ENCODE peak calls at places on chromosomes 16 and 17, in ten cellular contexts. P is skeletal muscle cell; T is lower leg skin; J is activated T-cell treated with anti-CD3 and anti-CD28 coated beads, Interleukin-2, amount 50 U/mL, for 72 hours; X is adrenal gland; A is GM18507; K is prostate gland; R is mesenchymal stem cell; D is GM04504; N is CD8-positive, alpha-beta T cell. F is an unnamed sample.

GRCh38 chr17:74757502-74757901 is 9.1 kb downstream of the NHERF1 start:
- DNase-seq in A (no peak), N (no peak), P (no peak), R (no peak), D (no peak), T (no peak), J (no peak), X (peak; percentile 76), K (peak; percentile 51), F (peak; percentile 41)

GRCh38 chr17:77383613-77384608 is 243.1 kb downstream of the SEC14L1 start:
- DNase-seq in P (no peak), X (peak; percentile 96), D (no peak), N (no peak), K (peak; percentile 46), T (no peak), J (no peak), R (no peak), A (no peak), F (no peak)

GRCh38 chr17:66602659-66603363 is 232.1 kb upstream of the CACNG5 start:
- DNase-seq in A (no peak), N (no peak), R (peak; percentile 52), P (no peak), K (no peak), T (no peak), D (no peak), X (no peak), J (no peak), F (no peak)

GRCh38 chr17:13031718-13032350 is 14.0 kb upstream of the ELAC2 start:
- DNase-seq in A (peak; percentile 37), R (peak; percentile 48), P (no peak), T (peak; percentile 87), K (no peak), N (peak; percentile 13), J (peak; percentile 44), D (no peak), X (peak; percentile 67), F (peak; percentile 36)

GRCh38 chr17:44501866-44502265 is 1.3 kb downstream of the GPATCH8 start:
- DNase-seq in J (no peak), T (peak; percentile 42), D (no peak), A (no peak), K (no peak), N (no peak), X (peak; percentile 13), R (peak; percentile 40), P (no peak), F (no peak)

GRCh38 chr16:27235938-27236245 is 32.6 kb downstream of the KDM8 start:
- DNase-seq in X (no peak), T (no peak), A (no peak), R (no peak), J (peak; percentile 43), K (no peak), P (no peak), N (no peak), D (no peak), F (no peak)

GRCh38 chr17:76063880-76064546 is 8.3 kb downstream of the SRP68 start:
- DNase-seq in X (no peak), A (no peak), T (no peak), R (no peak), K (no peak), J (peak; percentile 58), N (no peak), P (no peak), D (no peak), F (no peak)

GRCh38 chr16:871562-872330 is 71.2 kb upstream of the GNG13 start:
- DNase-seq in X (no peak), R (no peak), P (no peak), T (no peak), J (no peak), N (no peak), D (no peak), A (no peak), K (no peak), F (no peak)

GRCh38 chr16:2857451-2858244 is at the start of gene PRSS22:
- DNase-seq in K (peak; percentile 74), R (peak; percentile 27), P (no peak), A (no peak), D (no peak), N (no peak), J (no peak), X (no peak), T (no peak), F (peak; percentile 75)

GRCh38 chr16:56120447-56121155 is 70.7 kb upstream of the GNAO1 start:
- DNase-seq in J (no peak), R (no peak), K (no peak), P (no peak), T (no peak), A (no peak), X (no peak), N (no peak), D (no peak), F (no peak)

GRCh38 chr17:77566151-77566550 is 392.4 kb upstream of the TNRC6C start:
- DNase-seq in R (no peak), P (no peak), K (no peak), N (no peak), A (no peak), J (no peak), D (no peak), T (no peak), X (no peak), F (no peak)

GRCh38 chr17:74728033-74728701 is 8.9 kb upstream of the RAB37 start:
- DNase-seq in J (no peak), K (no peak), P (no peak), X (no peak), A (no peak), D (no peak), N (no peak), T (no peak), R (no peak), F (no peak)

GRCh38 chr17:28379814-28380571 is 8.5 kb downstream of the SARM1 start:
- DNase-seq in A (no peak), N (no peak), P (no peak), K (no peak), X (no peak), J (no peak), D (no peak), R (no peak), T (no peak), F (no peak)

GRCh38 chr16:22353188-22353919 is 21.1 kb downstream of the CDR2 start:
- DNase-seq in T (no peak), N (no peak), A (no peak), P (peak; percentile 60), K (no peak), R (peak; percentile 76), J (peak; percentile 12), D (peak; percentile 62), X (no peak), F (peak; percentile 32)

GRCh38 chr16:75250089-75250808 is 1.2 kb downstream of the BCAR1 start:
- DNase-seq in T (no peak), P (no peak), K (peak; percentile 31), X (no peak), J (no peak), D (no peak), N (no peak), R (peak; percentile 50), A (no peak), F (peak; percentile 81)

GRCh38 chr17:21358185-21358584 is 18.0 kb upstream of the KCNJ12 start:
- DNase-seq in D (no peak), P (no peak), R (no peak), X (no peak), N (no peak), A (no peak), T (no peak), J (no peak), K (no peak), F (no peak)

GRCh38 chr16:81593481-81593880 is 148.9 kb downstream of the CMIP start:
- DNase-seq in A (no peak), K (no peak), P (no peak), T (no peak), D (no peak), X (no peak), R (no peak), J (no peak), N (no peak), F (no peak)